ENCODE peak calls at places on chromosomes 11 and 22, in eight cellular contexts. R is astrocyte of the spinal cord, A is cardiac fibroblast, H is Peyer's patch, V is left ventricle myocardium inferior, Z is IMR-90, S is endodermal cell, B is fibroblast of mammary gland. X is an unnamed sample.

GRCh38 chr11:16613401-16614381 is 124.8 kb upstream of the C11orf58 start:
- DNase-seq in R (peak; percentile 83), A (peak; percentile 87), H (peak; percentile 88), V (peak; percentile 90), Z (peak; percentile 83), S (peak; percentile 97), B (peak; percentile 75), X (no peak)

GRCh38 chr11:114064216-114064615 is 4.7 kb downstream of the ZBTB16 start:
- DNase-seq in R (no peak), A (no peak), H (no peak), V (no peak), Z (no peak), S (no peak), B (no peak), X (no peak)

GRCh38 chr11:131688056-131688693 is 317.8 kb downstream of the NTM start:
- DNase-seq in R (peak; percentile 59), A (peak; percentile 68), H (no peak), V (peak; percentile 47), Z (peak; percentile 41), S (peak; percentile 92), B (peak; percentile 40), X (no peak)

GRCh38 chr11:8288824-8289223 is 25.1 kb upstream of the LMO1 start:
- DNase-seq in R (no peak), A (no peak), H (peak; percentile 10), V (no peak), Z (no peak), S (no peak), B (no peak), X (no peak)

GRCh38 chr11:18223937-18224387 is 12.6 kb downstream of the SAA4 start:
- DNase-seq in R (no peak), A (no peak), H (no peak), V (no peak), Z (no peak), S (no peak), B (no peak), X (no peak)

GRCh38 chr11:111378185-111378772 is 796 bp downstream of the POU2AF1 start:
- DNase-seq in R (no peak), A (no peak), H (no peak), V (no peak), Z (no peak), S (no peak), B (no peak), X (no peak)

GRCh38 chr11:19890308-19890707 is 177.7 kb downstream of the NAV2 start:
- DNase-seq in R (peak; percentile 95), A (peak; percentile 74), H (no peak), V (no peak), Z (peak; percentile 88), S (no peak), B (peak; percentile 56), X (peak; percentile 73)

GRCh38 chr11:35011389-35011788 is 95.0 kb downstream of the PDHX start:
- DNase-seq in R (peak; percentile 36), A (peak; percentile 39), H (no peak), V (no peak), Z (peak; percentile 83), S (no peak), B (peak; percentile 62), X (no peak)

GRCh38 chr11:68655406-68655805 is 28.9 kb upstream of the GAL start:
- DNase-seq in R (no peak), A (no peak), H (no peak), V (no peak), Z (no peak), S (no peak), B (no peak), X (no peak)

GRCh38 chr22:42399315-42400271 is 32.6 kb downstream of the NFAM1 start:
- DNase-seq in R (peak; percentile 10), A (no peak), H (peak; percentile 82), V (peak; percentile 27), Z (no peak), S (peak; percentile 86), B (no peak), X (no peak)

GRCh38 chr22:42401562-42402334 is 30.5 kb downstream of the NFAM1 start:
- DNase-seq in R (no peak), A (no peak), H (no peak), V (no peak), Z (no peak), S (no peak), B (no peak), X (no peak)

GRCh38 chr22:42400811-42401547 is 31.2 kb downstream of the NFAM1 start:
- DNase-seq in R (no peak), A (no peak), H (no peak), V (no peak), Z (no peak), S (no peak), B (no peak), X (no peak)

GRCh38 chr22:42397332-42398246 is 34.6 kb downstream of the NFAM1 start:
- DNase-seq in R (no peak), A (no peak), H (peak; percentile 84), V (peak; percentile 31), Z (no peak), S (no peak), B (no peak), X (no peak)

DNA sequence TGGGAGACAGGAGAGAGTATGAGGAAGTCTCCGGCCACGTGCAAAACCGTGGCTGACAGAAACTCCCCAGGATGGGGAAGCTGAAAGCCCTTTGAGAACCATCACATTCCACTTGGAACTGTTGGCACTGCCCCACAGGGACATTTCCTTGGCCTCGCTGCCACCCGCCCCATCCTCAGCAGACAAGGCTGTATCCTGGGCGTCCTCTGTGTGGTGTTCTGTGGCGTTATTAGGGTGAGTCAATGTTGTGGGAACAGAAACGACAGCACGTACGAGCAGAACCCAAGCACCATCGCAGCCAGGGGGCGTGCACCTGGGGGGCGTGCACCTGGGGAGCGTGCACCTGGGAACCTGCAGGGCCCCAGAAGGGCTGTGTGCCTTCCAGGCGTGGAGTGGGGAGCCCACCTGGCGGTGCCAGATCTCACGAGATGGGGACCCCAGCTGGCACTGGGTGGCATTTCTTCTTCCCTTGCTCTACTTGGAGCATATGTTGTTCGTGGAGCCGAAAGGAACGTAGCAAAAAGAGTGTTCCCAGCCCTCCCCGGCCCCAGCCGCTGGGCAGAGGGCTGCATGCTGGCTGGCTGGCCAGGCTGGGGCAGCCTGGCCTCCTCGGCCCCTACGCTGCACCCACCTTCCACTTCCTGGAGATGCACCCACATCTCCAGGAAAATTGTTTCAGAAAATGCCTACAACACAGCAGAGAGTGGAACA is 35.4 kb downstream of the NFAM1 start:
- DNase-seq in R (no peak), A (no peak), H (peak; percentile 79), V (no peak), Z (no peak), S (no peak), B (no peak), X (no peak)
- TF ChIP-seq CTCF in R (no peak), A (no peak), H (no peak), V (no peak), Z (no peak), S (peak; percentile 51), B (no peak), X (peak; percentile 31)

DNA sequence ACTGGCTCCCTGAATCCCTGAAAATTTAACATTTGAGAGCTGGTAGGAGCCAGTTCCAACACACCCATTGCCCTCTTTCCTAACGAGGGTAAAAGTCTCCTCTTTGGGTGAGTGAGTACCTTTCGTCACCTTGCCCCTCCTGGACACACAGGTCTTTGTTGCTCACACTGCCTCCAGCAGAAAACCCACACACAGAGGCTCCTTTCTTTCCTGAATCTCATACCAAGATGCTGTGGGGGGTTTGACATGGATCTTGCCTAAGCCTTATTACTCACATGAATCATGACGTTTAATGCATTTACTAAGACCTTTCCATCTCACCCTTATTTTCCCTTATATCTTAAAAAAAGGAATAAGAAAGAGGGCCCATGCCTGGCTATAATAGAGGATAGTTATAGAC is 53.0 kb downstream of the PARVA start:
- DNase-seq in R (peak; percentile 49), A (peak; percentile 72), H (no peak), V (no peak), Z (peak; percentile 77), S (no peak), B (peak; percentile 84), X (no peak)
- H3K4me3 ChIP-seq in R (no peak overlapping the region), A (no peak overlapping the region), H (no peak overlapping the region), V (peak overlapping the region; percentile 2), Z (no peak overlapping the region), S (no peak overlapping the region), B (peak overlapping the region; percentile 31), X (no peak overlapping the region)

DNA sequence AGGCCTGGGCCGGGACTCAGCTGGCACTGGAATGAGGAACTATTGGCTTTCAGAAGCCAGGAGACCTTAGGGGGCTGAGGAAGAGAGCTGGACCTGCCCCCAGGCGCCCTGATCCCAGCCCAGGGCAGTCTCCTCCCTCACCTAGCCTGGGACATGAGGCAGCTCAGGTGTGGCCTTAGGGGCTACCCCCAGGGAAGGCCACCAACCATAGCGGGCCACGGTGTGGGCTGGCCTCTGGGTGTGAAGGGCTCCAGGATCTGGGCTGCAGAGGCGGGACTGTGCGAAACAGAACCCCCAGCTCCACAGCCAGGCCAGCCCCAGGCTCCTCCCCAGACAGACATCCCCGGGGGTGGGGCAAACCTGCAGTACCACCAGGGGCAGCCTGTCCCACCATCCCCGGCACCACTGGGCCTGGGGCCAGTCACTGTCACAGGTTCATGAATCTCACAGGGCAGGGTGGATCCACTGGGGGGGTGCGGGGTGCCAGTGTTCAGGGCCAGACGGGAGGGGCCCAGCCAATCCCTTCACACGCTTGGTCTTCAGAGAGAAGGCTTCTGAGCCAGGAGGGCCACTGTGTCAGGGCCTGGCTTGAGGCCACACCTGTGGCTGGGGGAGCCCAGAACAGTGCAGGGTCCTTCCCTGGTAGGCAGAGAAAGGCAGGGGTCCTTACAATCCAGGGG is 3.5 kb downstream of the PLXNB2 start:
- DNase-seq in R (no peak), A (no peak), H (peak; percentile 78), V (no peak), Z (no peak), S (peak; percentile 87), B (peak; percentile 19), X (no peak)
- TF ChIP-seq CTCF in R (no peak), A (peak; percentile 16), H (no peak), V (no peak), Z (no peak), S (peak; percentile 48), B (no peak), X (peak; percentile 5)

GRCh38 chr11:33262016-33262638 is 4.9 kb downstream of the HIPK3 start:
- DNase-seq in R (peak; percentile 19), A (no peak), H (no peak), V (no peak), Z (peak; percentile 24), S (no peak), B (peak; percentile 30), X (no peak)

GRCh38 chr11:33258631-33259184 is 1.5 kb downstream of the HIPK3 start:
- DNase-seq in R (peak; percentile 72), A (peak; percentile 72), H (no peak), V (no peak), Z (peak; percentile 56), S (no peak), B (peak; percentile 72), X (no peak)

GRCh38 chr11:33257160-33257896 is at the start of gene HIPK3:
- DNase-seq in R (peak; percentile 70), A (peak; percentile 91), H (peak; percentile 91), V (peak; percentile 87), Z (peak; percentile 68), S (peak; percentile 91), B (peak; percentile 64), X (no peak)

GRCh38 chr11:33257897-33258630 is 883 bp downstream of the HIPK3 start:
- DNase-seq in R (peak; percentile 89), A (peak; percentile 97), H (peak; percentile 85), V (peak; percentile 91), Z (peak; percentile 83), S (peak; percentile 89), B (peak; percentile 89), X (no peak)

DNA sequence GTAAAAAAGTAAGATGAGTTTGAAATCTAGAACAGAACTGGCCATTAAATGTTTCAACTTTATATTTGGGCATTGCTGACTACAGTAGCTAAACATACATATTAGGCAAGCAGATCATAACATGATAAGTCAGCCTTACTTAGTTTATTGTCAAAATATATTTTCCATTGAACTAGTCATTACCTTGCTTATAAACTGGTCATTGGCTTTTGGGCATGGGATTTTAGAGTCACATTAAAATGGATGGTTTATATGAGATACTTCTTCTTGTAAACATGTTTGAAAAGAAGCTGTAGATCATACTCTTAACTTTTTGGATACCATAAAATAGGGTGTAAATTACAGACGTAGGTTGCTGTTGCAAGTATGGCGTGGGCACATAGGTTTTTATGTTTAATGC is 2.7 kb downstream of the HIPK3 start:
- DNase-seq in R (no peak), A (no peak), H (no peak), V (no peak), Z (peak; percentile 5), S (no peak), B (no peak), X (no peak)
- H3K4me3 ChIP-seq in R (peak overlapping the region; percentile 93), A (peak overlapping the region; percentile 95), H (peak overlapping the region; percentile 97), V (peak overlapping the region; percentile 98), Z (peak overlapping the region; percentile 96), S (peak overlapping the region; percentile 98), B (peak overlapping the region; percentile 93), X (peak overlapping the region; percentile 20)